ENCODE peak calls at places on chromosomes 13 and 19, in nine cellular contexts. One of them, this sample, is unnamed.

GRCh38 chr13:59673301-59673700 is 490.4 kb downstream of the DIAPH3 start:
- DNase-seq in OCI-LY7: no peak
- DNase-seq in endodermal cell: no peak
- DNase-seq in GM12878: no peak
- DNase-seq in colonic mucosa: no peak
- DNase-seq in pancreas: no peak
- DNase-seq in thoracic aorta: no peak
- DNase-seq in GM23338: no peak
- DNase-seq in IMR-90: peak
- DNase-seq in this sample: no peak

GRCh38 chr13:60163525-60164471 is at the start of gene DIAPH3:
- DNase-seq in colonic mucosa: peak
- DNase-seq in pancreas: peak
- DNase-seq in thoracic aorta: peak
- DNase-seq in endodermal cell: peak
- DNase-seq in IMR-90: peak
- DNase-seq in GM12878: peak
- DNase-seq in GM23338: peak
- DNase-seq in OCI-LY7: peak
- DNase-seq in this sample: peak

GRCh38 chr19:12331211-12331941 is 2.1 kb downstream of the ZNF563 start:
- DNase-seq in colonic mucosa: no peak
- DNase-seq in GM12878: peak
- DNase-seq in GM23338: no peak
- DNase-seq in IMR-90: no peak
- DNase-seq in OCI-LY7: peak
- DNase-seq in pancreas: no peak
- DNase-seq in endodermal cell: no peak
- DNase-seq in thoracic aorta: no peak
- DNase-seq in this sample: no peak

GRCh38 chr19:38290631-38291147 is 13.4 kb upstream of the C19orf33 start:
- DNase-seq in GM23338: no peak
- DNase-seq in pancreas: peak
- DNase-seq in colonic mucosa: no peak
- DNase-seq in IMR-90: peak
- DNase-seq in endodermal cell: no peak
- DNase-seq in OCI-LY7: no peak
- DNase-seq in thoracic aorta: no peak
- DNase-seq in GM12878: no peak
- DNase-seq in this sample: peak

GRCh38 chr13:33467556-33467955 is 182.0 kb upstream of the STARD13 start:
- DNase-seq in pancreas: no peak
- DNase-seq in OCI-LY7: no peak
- DNase-seq in GM12878: no peak
- DNase-seq in endodermal cell: no peak
- DNase-seq in GM23338: no peak
- DNase-seq in thoracic aorta: no peak
- DNase-seq in colonic mucosa: no peak
- DNase-seq in IMR-90: no peak
- DNase-seq in this sample: no peak

GRCh38 chr13:78152415-78152814 is 233.8 kb upstream of the EDNRB start:
- DNase-seq in colonic mucosa: no peak
- DNase-seq in GM12878: peak
- DNase-seq in GM23338: no peak
- DNase-seq in endodermal cell: no peak
- DNase-seq in IMR-90: no peak
- DNase-seq in thoracic aorta: no peak
- DNase-seq in OCI-LY7: no peak
- DNase-seq in pancreas: no peak
- DNase-seq in this sample: no peak

GRCh38 chr13:46165485-46166220 is 16.3 kb downstream of the LCP1 start:
- DNase-seq in OCI-LY7: peak
- DNase-seq in GM23338: no peak
- DNase-seq in IMR-90: no peak
- DNase-seq in endodermal cell: no peak
- DNase-seq in GM12878: peak
- DNase-seq in thoracic aorta: no peak
- DNase-seq in colonic mucosa: no peak
- DNase-seq in pancreas: no peak
- DNase-seq in this sample: no peak

GRCh38 chr13:82717249-82717648 is 1165.0 kb downstream of the SLITRK1 start:
- DNase-seq in colonic mucosa: no peak
- DNase-seq in OCI-LY7: no peak
- DNase-seq in IMR-90: peak
- DNase-seq in thoracic aorta: no peak
- DNase-seq in endodermal cell: no peak
- DNase-seq in pancreas: no peak
- DNase-seq in GM23338: no peak
- DNase-seq in GM12878: no peak
- DNase-seq in this sample: no peak

GRCh38 chr13:112506046-112506445 is 81.9 kb downstream of the TUBGCP3 start:
- DNase-seq in thoracic aorta: no peak
- DNase-seq in IMR-90: no peak
- DNase-seq in pancreas: no peak
- DNase-seq in OCI-LY7: no peak
- DNase-seq in endodermal cell: no peak
- DNase-seq in GM23338: no peak
- DNase-seq in GM12878: no peak
- DNase-seq in colonic mucosa: no peak
- DNase-seq in this sample: no peak

GRCh38 chr13:32067149-32067961 is 35.8 kb downstream of the FRY start:
- DNase-seq in OCI-LY7: no peak
- DNase-seq in IMR-90: no peak
- DNase-seq in pancreas: no peak
- DNase-seq in GM23338: no peak
- DNase-seq in colonic mucosa: no peak
- DNase-seq in endodermal cell: no peak
- DNase-seq in GM12878: no peak
- DNase-seq in thoracic aorta: no peak
- DNase-seq in this sample: no peak

GRCh38 chr13:77506874-77507273 is 28.6 kb upstream of the SCEL start:
- DNase-seq in OCI-LY7: peak
- DNase-seq in GM12878: no peak
- DNase-seq in colonic mucosa: no peak
- DNase-seq in IMR-90: no peak
- DNase-seq in pancreas: no peak
- DNase-seq in GM23338: no peak
- DNase-seq in thoracic aorta: no peak
- DNase-seq in endodermal cell: no peak
- DNase-seq in this sample: no peak

GRCh38 chr13:72127031-72127430 is 260.0 kb upstream of the DACH1 start:
- DNase-seq in OCI-LY7: no peak
- DNase-seq in colonic mucosa: no peak
- DNase-seq in GM12878: no peak
- DNase-seq in pancreas: no peak
- DNase-seq in IMR-90: no peak
- DNase-seq in thoracic aorta: no peak
- DNase-seq in endodermal cell: no peak
- DNase-seq in GM23338: peak
- DNase-seq in this sample: no peak

GRCh38 chr13:22049384-22049783 is 378.5 kb downstream of the FGF9 start:
- DNase-seq in endodermal cell: no peak
- DNase-seq in GM12878: no peak
- DNase-seq in OCI-LY7: no peak
- DNase-seq in GM23338: no peak
- DNase-seq in thoracic aorta: no peak
- DNase-seq in colonic mucosa: no peak
- DNase-seq in pancreas: no peak
- DNase-seq in IMR-90: peak
- DNase-seq in this sample: no peak

GRCh38 chr19:55301459-55302331 is 17.9 kb downstream of the BRSK1 start:
- DNase-seq in endodermal cell: peak
- DNase-seq in IMR-90: peak
- DNase-seq in colonic mucosa: peak
- DNase-seq in GM12878: peak
- DNase-seq in thoracic aorta: peak
- DNase-seq in GM23338: peak
- DNase-seq in OCI-LY7: peak
- DNase-seq in pancreas: peak
- DNase-seq in this sample: peak

GRCh38 chr19:982567-983170 is 1.5 kb upstream of the WDR18 start:
- DNase-seq in OCI-LY7: peak
- DNase-seq in IMR-90: peak
- DNase-seq in pancreas: peak
- DNase-seq in GM23338: peak
- DNase-seq in thoracic aorta: no peak
- DNase-seq in colonic mucosa: peak
- DNase-seq in endodermal cell: peak
- DNase-seq in GM12878: no peak
- DNase-seq in this sample: peak

GRCh38 chr19:49488046-49488862 is 846 bp downstream of the RPL13A start:
- DNase-seq in GM23338: no peak
- DNase-seq in endodermal cell: peak
- DNase-seq in colonic mucosa: no peak
- DNase-seq in thoracic aorta: no peak
- DNase-seq in pancreas: no peak
- DNase-seq in IMR-90: no peak
- DNase-seq in GM12878: no peak
- DNase-seq in OCI-LY7: peak
- DNase-seq in this sample: no peak

GRCh38 chr13:27043013-27043412 is 128.6 kb downstream of the USP12 start:
- DNase-seq in GM23338: peak
- DNase-seq in thoracic aorta: peak
- DNase-seq in endodermal cell: no peak
- DNase-seq in IMR-90: peak
- DNase-seq in colonic mucosa: no peak
- DNase-seq in OCI-LY7: no peak
- DNase-seq in GM12878: no peak
- DNase-seq in pancreas: no peak
- DNase-seq in this sample: peak

GRCh38 chr19:29062486-29063435 is 150.2 kb downstream of the UQCRFS1 start:
- DNase-seq in OCI-LY7: no peak
- DNase-seq in GM23338: no peak
- DNase-seq in pancreas: no peak
- DNase-seq in endodermal cell: peak
- DNase-seq in colonic mucosa: no peak
- DNase-seq in IMR-90: no peak
- DNase-seq in thoracic aorta: no peak
- DNase-seq in GM12878: no peak
- DNase-seq in this sample: no peak

GRCh38 chr13:23899555-23899954 is 2.3 kb upstream of the C1QTNF9B start:
- DNase-seq in colonic mucosa: peak
- DNase-seq in IMR-90: peak
- DNase-seq in OCI-LY7: peak
- DNase-seq in GM23338: peak
- DNase-seq in pancreas: no peak
- DNase-seq in thoracic aorta: no peak
- DNase-seq in endodermal cell: no peak
- DNase-seq in GM12878: no peak
- DNase-seq in this sample: no peak

GRCh38 chr19:18603958-18604819 is 2.4 kb downstream of the CRLF1 start:
- DNase-seq in pancreas: no peak
- DNase-seq in GM23338: peak
- DNase-seq in colonic mucosa: no peak
- DNase-seq in GM12878: no peak
- DNase-seq in IMR-90: no peak
- DNase-seq in endodermal cell: peak
- DNase-seq in OCI-LY7: no peak
- DNase-seq in thoracic aorta: no peak
- DNase-seq in this sample: no peak
- H3K4me3 ChIP-seq in pancreas: no peak
- H3K4me3 ChIP-seq in GM23338: peak
- H3K4me3 ChIP-seq in colonic mucosa: no peak
- H3K4me3 ChIP-seq in GM12878: no peak
- H3K4me3 ChIP-seq in IMR-90: no peak
- H3K4me3 ChIP-seq in endodermal cell: no peak
- H3K4me3 ChIP-seq in OCI-LY7: no peak
- H3K4me3 ChIP-seq in thoracic aorta: peak
- H3K4me3 ChIP-seq in this sample: no peak

GRCh38 chr13:110062777-110063442 is 244.0 kb downstream of the COL4A1 start:
- DNase-seq in pancreas: no peak
- DNase-seq in GM23338: no peak
- DNase-seq in GM12878: no peak
- DNase-seq in endodermal cell: no peak
- DNase-seq in OCI-LY7: no peak
- DNase-seq in thoracic aorta: no peak
- DNase-seq in colonic mucosa: no peak
- DNase-seq in IMR-90: no peak
- DNase-seq in this sample: no peak

GRCh38 chr13:110061270-110061669 is 245.7 kb downstream of the COL4A1 start:
- DNase-seq in endodermal cell: no peak
- DNase-seq in OCI-LY7: no peak
- DNase-seq in GM23338: peak
- DNase-seq in pancreas: no peak
- DNase-seq in colonic mucosa: no peak
- DNase-seq in thoracic aorta: no peak
- DNase-seq in IMR-90: no peak
- DNase-seq in GM12878: no peak
- DNase-seq in this sample: no peak

GRCh38 chr13:110064022-110064421 is 242.9 kb downstream of the COL4A1 start:
- DNase-seq in colonic mucosa: no peak
- DNase-seq in OCI-LY7: no peak
- DNase-seq in GM12878: no peak
- DNase-seq in IMR-90: no peak
- DNase-seq in GM23338: no peak
- DNase-seq in pancreas: no peak
- DNase-seq in endodermal cell: no peak
- DNase-seq in thoracic aorta: no peak
- DNase-seq in this sample: no peak

GRCh38 chr13:110063490-110063889 is 243.5 kb downstream of the COL4A1 start:
- DNase-seq in OCI-LY7: no peak
- DNase-seq in GM23338: no peak
- DNase-seq in GM12878: no peak
- DNase-seq in pancreas: no peak
- DNase-seq in thoracic aorta: no peak
- DNase-seq in IMR-90: no peak
- DNase-seq in endodermal cell: no peak
- DNase-seq in colonic mucosa: no peak
- DNase-seq in this sample: no peak

GRCh38 chr13:110062077-110062776 is 244.7 kb downstream of the COL4A1 start:
- DNase-seq in OCI-LY7: no peak
- DNase-seq in IMR-90: peak
- DNase-seq in endodermal cell: no peak
- DNase-seq in GM12878: no peak
- DNase-seq in pancreas: peak
- DNase-seq in thoracic aorta: no peak
- DNase-seq in colonic mucosa: no peak
- DNase-seq in GM23338: no peak
- DNase-seq in this sample: no peak
- H3K27ac ChIP-seq in OCI-LY7: no peak
- H3K27ac ChIP-seq in IMR-90: no peak
- H3K27ac ChIP-seq in endodermal cell: no peak
- H3K27ac ChIP-seq in GM12878: no peak
- H3K27ac ChIP-seq in pancreas: peak
- H3K27ac ChIP-seq in thoracic aorta: no peak
- H3K27ac ChIP-seq in colonic mucosa: no peak
- H3K27ac ChIP-seq in GM23338: no peak
- H3K27ac ChIP-seq in this sample: no peak

GRCh38 chr13:50531917-50532899 is 311.3 kb downstream of the DLEU7 start:
- DNase-seq in thoracic aorta: no peak
- DNase-seq in pancreas: no peak
- DNase-seq in colonic mucosa: no peak
- DNase-seq in endodermal cell: no peak
- DNase-seq in IMR-90: peak
- DNase-seq in GM23338: no peak
- DNase-seq in GM12878: no peak
- DNase-seq in OCI-LY7: peak
- DNase-seq in this sample: no peak
- TF ChIP-seq CTCF in thoracic aorta: peak
- TF ChIP-seq CTCF in pancreas: no peak
- TF ChIP-seq CTCF in colonic mucosa: peak
- TF ChIP-seq CTCF in endodermal cell: peak
- TF ChIP-seq CTCF in IMR-90: peak
- TF ChIP-seq CTCF in GM23338: peak
- TF ChIP-seq CTCF in GM12878: peak
- TF ChIP-seq CTCF in OCI-LY7: peak
- TF ChIP-seq CTCF in this sample: peak

GRCh38 chr19:35143818-35144217 is 763 bp downstream of the FXYD7 start:
- DNase-seq in colonic mucosa: no peak
- DNase-seq in thoracic aorta: no peak
- DNase-seq in GM23338: no peak
- DNase-seq in endodermal cell: no peak
- DNase-seq in pancreas: no peak
- DNase-seq in OCI-LY7: no peak
- DNase-seq in IMR-90: no peak
- DNase-seq in GM12878: no peak
- DNase-seq in this sample: no peak
- H3K4me3 ChIP-seq in colonic mucosa: no peak
- H3K4me3 ChIP-seq in thoracic aorta: no peak
- H3K4me3 ChIP-seq in GM23338: peak
- H3K4me3 ChIP-seq in endodermal cell: no peak
- H3K4me3 ChIP-seq in pancreas: no peak
- H3K4me3 ChIP-seq in OCI-LY7: no peak
- H3K4me3 ChIP-seq in IMR-90: no peak
- H3K4me3 ChIP-seq in GM12878: no peak
- H3K4me3 ChIP-seq in this sample: peak

This sample was measured in dorsolateral prefrontal cortex.